ENCODE peak calls at places on chromosomes 4 and X, in eight cellular contexts. F, K, X, G, M, E, Q and L are unnamed samples.

GRCh38 chr4:141705048-141705746 is 68.8 kb downstream of the IL15 start:
- DNase-seq in F (no peak), K (no peak), X (no peak), G (no peak), M (no peak), E (no peak), Q (no peak), L (no peak)

GRCh38 chrX:154734101-154734781 is 16.6 kb downstream of the GAB3 start:
- DNase-seq in F (peak), K (no peak), X (peak), G (peak), M (no peak), E (peak), Q (peak), L (peak)

GRCh38 chr4:97370581-97370980 is 772.7 kb downstream of the STPG2 start:
- DNase-seq in F (no peak), K (peak), X (no peak), G (no peak), M (no peak), E (no peak), Q (no peak), L (no peak)

GRCh38 chr4:165433529-165433928 is 54.7 kb downstream of the CPE start:
- DNase-seq in F (no peak), K (no peak), X (no peak), G (no peak), M (no peak), E (no peak), Q (no peak), L (no peak)

GRCh38 chr4:153962311-153963039 is 173.6 kb upstream of the SFRP2 start:
- DNase-seq in F (no peak), K (no peak), X (no peak), G (no peak), M (no peak), E (no peak), Q (no peak), L (no peak)

GRCh38 chrX:74534569-74535038 is 79.8 kb downstream of the RLIM start:
- DNase-seq in F (peak), K (no peak), X (no peak), G (no peak), M (no peak), E (no peak), Q (no peak), L (no peak)

GRCh38 chr4:20889901-20890300 is 189.6 kb downstream of the PACRGL start:
- DNase-seq in F (no peak), K (no peak), X (no peak), G (no peak), M (no peak), E (no peak), Q (no peak), L (no peak)

GRCh38 chr4:69717778-69718177 is 42.6 kb downstream of the SULT1B1 start:
- DNase-seq in F (no peak), K (no peak), X (no peak), G (no peak), M (no peak), E (no peak), Q (no peak), L (no peak)

GRCh38 chr4:97235516-97235915 is 907.8 kb downstream of the STPG2 start:
- DNase-seq in F (no peak), K (no peak), X (no peak), G (no peak), M (no peak), E (peak), Q (no peak), L (no peak)

GRCh38 chr4:98828801-98829200 is 100.1 kb downstream of the EIF4E start:
- DNase-seq in F (peak), K (peak), X (no peak), G (peak), M (no peak), E (no peak), Q (peak), L (no peak)

GRCh38 chr4:114488301-114488982 is 110.2 kb upstream of the UGT8 start:
- DNase-seq in F (no peak), K (no peak), X (no peak), G (no peak), M (no peak), E (no peak), Q (no peak), L (no peak)

GRCh38 chrX:3326721-3327120 is 19.7 kb downstream of the MXRA5 start:
- DNase-seq in F (peak), K (no peak), X (no peak), G (no peak), M (no peak), E (no peak), Q (no peak), L (no peak)

GRCh38 chr4:140472156-140472555 is 25.9 kb downstream of the MGAT4D start:
- DNase-seq in F (no peak), K (no peak), X (no peak), G (no peak), M (no peak), E (no peak), Q (no peak), L (no peak)

GRCh38 chr4:4856071-4857000 is 3.1 kb upstream of the MSX1 start:
- DNase-seq in F (peak), K (no peak), X (no peak), G (no peak), M (peak), E (peak), Q (no peak), L (peak)

GRCh38 chr4:34035225-34035624 is 2209.1 kb downstream of the ARAP2 start:
- DNase-seq in F (no peak), K (no peak), X (no peak), G (no peak), M (no peak), E (no peak), Q (no peak), L (no peak)

GRCh38 chrX:28910501-28910900 is 323.3 kb downstream of the IL1RAPL1 start:
- DNase-seq in F (no peak), K (no peak), X (no peak), G (no peak), M (no peak), E (no peak), Q (no peak), L (no peak)

GRCh38 chrX:124238268-124238667 is 94.2 kb upstream of the TEX13D start:
- DNase-seq in F (no peak), K (no peak), X (no peak), G (no peak), M (no peak), E (no peak), Q (no peak), L (no peak)

GRCh38 chrX:155819966-155820491 is 61.1 kb upstream of the VAMP7 start:
- DNase-seq in F (peak), K (peak), X (peak), G (peak), M (peak), E (peak), Q (peak), L (peak)

GRCh38 chr4:147658501-147658900 is 25.5 kb downstream of the PRMT9 start:
- DNase-seq in F (no peak), K (no peak), X (no peak), G (no peak), M (no peak), E (no peak), Q (no peak), L (no peak)

GRCh38 chr4:8613421-8614364 is 21.1 kb downstream of the CPZ start:
- DNase-seq in F (no peak), K (no peak), X (no peak), G (no peak), M (no peak), E (no peak), Q (no peak), L (no peak)
- H3K4me3 ChIP-seq in F (no peak), K (no peak), X (no peak), G (no peak), M (no peak), E (no peak), Q (no peak), L (no peak)

GRCh38 chr4:94912606-94913005 is 154.9 kb downstream of the BMPR1B start:
- DNase-seq in F (no peak), K (no peak), X (no peak), G (no peak), M (no peak), E (no peak), Q (no peak), L (no peak)
- H3K27ac ChIP-seq in F (no peak), K (no peak), X (no peak), G (no peak), M (no peak), E (no peak), Q (no peak), L (no peak)

GRCh38 chrX:136643243-136643642 is 4.7 kb upstream of the CD40LG start:
- DNase-seq in F (no peak), K (no peak), X (no peak), G (no peak), M (peak), E (no peak), Q (no peak), L (no peak)
- H3K4me3 ChIP-seq in F (no peak), K (no peak), X (no peak), G (no peak), M (no peak), E (no peak), Q (no peak), L (no peak)

GRCh38 chrX:110414273-110414672 is 55.6 kb downstream of the RTL9 start:
- DNase-seq in F (peak), K (no peak), X (no peak), G (no peak), M (no peak), E (no peak), Q (no peak), L (no peak)
- H3K27ac ChIP-seq in F (peak), K (no peak), X (no peak), G (no peak), M (peak), E (no peak), Q (no peak), L (peak)

DNA sequence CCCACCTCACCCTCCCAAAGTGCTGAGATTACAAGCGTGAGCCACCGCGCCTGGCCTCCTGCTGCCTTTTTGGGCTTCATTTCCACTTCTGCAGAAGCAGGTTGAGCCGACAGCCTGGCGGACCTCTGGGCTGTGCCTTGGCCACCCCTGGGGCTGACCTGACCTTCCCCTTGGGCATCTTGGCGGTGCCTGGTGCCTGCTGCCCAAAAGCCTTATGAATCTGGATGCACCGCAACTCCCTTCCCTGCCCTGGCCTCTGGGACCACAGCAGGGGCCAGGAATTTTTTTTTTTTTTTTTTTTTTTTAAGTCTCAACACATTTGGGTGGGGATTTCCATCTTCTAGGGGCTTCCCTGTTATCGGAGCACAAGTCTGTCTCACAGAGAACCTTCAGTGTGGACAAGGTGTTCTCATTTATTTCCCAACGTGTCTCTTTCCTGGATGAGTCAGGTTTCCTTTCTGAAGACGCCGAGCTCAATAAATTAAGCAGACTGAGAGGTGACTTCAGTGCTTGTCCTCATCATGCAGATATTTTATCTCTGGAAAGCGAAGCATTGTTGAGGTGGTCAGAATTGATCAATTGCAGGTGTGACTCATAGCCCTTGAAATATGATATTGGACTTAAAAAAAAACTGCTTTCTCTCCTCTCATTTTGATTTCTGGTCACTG is 79.7 kb downstream of the SHROOM2 start:
- DNase-seq in F (peak), K (no peak), X (no peak), G (no peak), M (no peak), E (peak), Q (no peak), L (no peak)
- H3K4me3 ChIP-seq in F (no peak), K (no peak), X (no peak), G (no peak), M (no peak), E (no peak), Q (no peak), L (no peak)

GRCh38 chr4:164116286-164116685 is 621.8 kb downstream of the TMA16 start:
- DNase-seq in F (no peak), K (no peak), X (no peak), G (no peak), M (no peak), E (no peak), Q (no peak), L (no peak)
- H3K27ac ChIP-seq in F (no peak), K (no peak), X (no peak), G (no peak), M (no peak), E (no peak), Q (no peak), L (no peak)

DNA sequence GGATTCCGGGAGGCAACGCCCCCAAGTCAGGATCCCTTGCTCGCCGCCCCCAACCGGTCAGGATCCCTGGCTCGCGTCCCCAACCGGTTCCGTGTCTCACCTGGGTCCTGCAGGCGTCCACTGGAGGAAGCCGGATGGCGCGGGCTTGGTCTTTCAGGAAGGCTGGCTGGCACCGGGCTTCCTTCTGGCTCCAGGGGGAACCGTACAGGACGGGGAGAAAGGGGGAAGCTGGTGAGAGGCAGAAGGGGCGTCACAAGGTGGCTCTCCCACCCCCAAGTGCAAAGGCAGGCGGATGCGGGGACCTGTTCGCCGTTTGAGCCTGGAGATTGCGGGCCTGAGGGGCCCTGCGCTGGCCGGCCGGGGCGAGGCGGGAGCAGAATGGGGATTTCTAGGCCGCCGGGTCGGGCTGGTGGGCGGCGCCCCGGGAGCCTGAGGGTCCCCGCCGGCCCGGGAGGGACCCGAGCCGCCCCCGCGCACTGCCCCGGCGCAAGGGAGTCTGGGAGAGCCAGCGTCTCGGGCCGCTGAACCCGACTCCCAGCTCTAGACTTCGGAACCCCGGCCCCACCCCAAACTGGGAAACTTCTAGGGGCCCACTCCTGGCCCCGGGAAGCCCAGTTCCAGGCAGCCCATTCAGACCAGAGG is 84.8 kb downstream of the HPRT1 start:
- DNase-seq in F (no peak), K (no peak), X (no peak), G (peak), M (no peak), E (no peak), Q (peak), L (peak)
- H3K4me3 ChIP-seq in F (no peak), K (peak), X (peak), G (no peak), M (no peak), E (no peak), Q (peak), L (no peak)